ENCODE peak calls at places on chromosomes 16 and 17, in eight cellular contexts. I is AG10803; Z is GM04503; M is stimulated activated CD4-positive, alpha-beta T cell treated with anti-CD3 and anti-CD28 coated beads, Interleukin-2, amount 100 ng/mL, for 48 hours; N is activated CD8-positive, alpha-beta memory T cell treated with anti-CD3 and anti-CD28 coated beads for 48 hours; T is AG09309; C is EH; F is RCC 7860. X is an unnamed sample.

GRCh38 chr17:40922239-40922638 is 15.2 kb downstream of the KRT23 start:
- DNase-seq in F (peak; percentile 93), Z (peak; percentile 78), N (no peak), M (no peak), C (peak; percentile 90), T (peak; percentile 51), I (peak; percentile 89), X (peak; percentile 53)

GRCh38 chr17:31477417-31478055 is 86.1 kb downstream of the RAB11FIP4 start:
- DNase-seq in N (no peak), T (no peak), C (no peak), Z (no peak), I (no peak), M (no peak), F (no peak), X (no peak)

GRCh38 chr17:70080541-70081347 is 5.7 kb downstream of the KCNJ16 start:
- DNase-seq in N (no peak), F (no peak), T (no peak), Z (peak; percentile 17), M (no peak), I (peak; percentile 76), C (peak; percentile 6), X (no peak)

GRCh38 chr16:73064227-73064995 is 16.5 kb upstream of the ZFHX3 start:
- DNase-seq in N (no peak), C (peak; percentile 72), F (no peak), M (no peak), T (peak; percentile 60), Z (no peak), I (peak; percentile 71), X (peak; percentile 51)

GRCh38 chr16:53913920-53914319 is 210.0 kb downstream of the FTO start:
- DNase-seq in Z (no peak), M (no peak), T (no peak), N (no peak), F (no peak), C (no peak), I (no peak), X (no peak)

GRCh38 chr17:71247455-71248015 is 873.3 kb upstream of the SOX9 start:
- DNase-seq in C (no peak), N (no peak), T (no peak), F (no peak), Z (no peak), M (no peak), I (peak; percentile 60), X (no peak)

GRCh38 chr17:27630607-27631408 is at the start of gene LGALS9:
- DNase-seq in C (peak; percentile 66), Z (no peak), M (no peak), N (no peak), T (no peak), F (no peak), I (peak; percentile 51), X (no peak)

GRCh38 chr17:56756536-56756935 is 77.2 kb downstream of the C17orf67 start:
- DNase-seq in M (no peak), Z (peak; percentile 93), T (peak; percentile 85), C (peak; percentile 98), I (peak; percentile 96), F (peak; percentile 83), N (no peak), X (peak; percentile 93)

GRCh38 chr16:77169650-77170236 is 21.2 kb upstream of the MON1B start:
- DNase-seq in C (peak; percentile 25), I (peak; percentile 9), Z (no peak), M (peak; percentile 49), T (no peak), N (no peak), F (peak; percentile 18), X (no peak)

GRCh38 chr17:67574658-67575293 is 143.0 kb upstream of the NOL11 start:
- DNase-seq in T (no peak), I (no peak), M (no peak), Z (no peak), N (no peak), F (no peak), C (no peak), X (no peak)

GRCh38 chr17:82317394-82318168 is at the start of gene CD7:
- DNase-seq in I (no peak), N (no peak), T (no peak), Z (no peak), M (peak; percentile 61), C (no peak), F (no peak), X (no peak)